ENCODE peak calls at places on chromosomes 13 and 19, in five cellular contexts. N is left lung, W is retinal pigment epithelial cell, Y is GM12865, G is tibial nerve. B is an unnamed sample.

GRCh38 chr19:3580156-3580955 is 4.9 kb upstream of the GIPC3 start:
- DNase-seq in N (no peak), W (peak), G (no peak), Y (no peak), B (no peak)

GRCh38 chr19:51158474-51159129 is 16.5 kb downstream of the SIGLEC7 start:
- DNase-seq in G (peak), Y (peak), N (peak), W (no peak), B (no peak)

GRCh38 chr13:34156841-34157365 is 339.0 kb downstream of the RFC3 start:
- DNase-seq in Y (peak), G (peak), N (peak), W (peak), B (peak)

GRCh38 chr13:88627071-88627470 is 955.9 kb downstream of the SLITRK5 start:
- DNase-seq in N (no peak), Y (no peak), W (no peak), G (no peak), B (no peak)

GRCh38 chr13:25906211-25906661 is 145.6 kb downstream of the SHISA2 start:
- DNase-seq in N (no peak), Y (no peak), G (no peak), W (no peak), B (peak)

GRCh38 chr13:106619688-106620555 is 52.0 kb upstream of the ARGLU1 start:
- DNase-seq in G (peak), W (peak), Y (peak), N (no peak), B (peak)

GRCh38 chr19:13977803-13978202 is 25.5 kb downstream of the DCAF15 start:
- DNase-seq in N (peak), W (no peak), Y (no peak), G (no peak), B (no peak)

GRCh38 chr19:33678796-33679195 is 57.0 kb downstream of the CHST8 start:
- DNase-seq in N (no peak), W (no peak), Y (no peak), G (no peak), B (no peak)

GRCh38 chr19:18629166-18630088 is 7.4 kb upstream of the KLHL26 start:
- DNase-seq in Y (no peak), N (no peak), G (peak), W (no peak), B (no peak)

GRCh38 chr19:45467115-45467455 is 711 bp upstream of the FOSB start:
- DNase-seq in G (no peak), Y (no peak), N (no peak), W (no peak), B (no peak)

GRCh38 chr13:44273991-44274810 is 99.4 kb upstream of the SERP2 start:
- DNase-seq in N (no peak), Y (peak), W (no peak), G (no peak), B (peak)

GRCh38 chr19:28569132-28570114 is 643.5 kb downstream of the UQCRFS1 start:
- DNase-seq in G (no peak), N (no peak), W (no peak), Y (no peak), B (no peak)

GRCh38 chr13:91372813-91373420 is 25.4 kb downstream of the MIR17HG start:
- DNase-seq in Y (no peak), G (no peak), N (no peak), W (no peak), B (no peak)

GRCh38 chr13:77383097-77383496 is 56.2 kb upstream of the MYCBP2 start:
- DNase-seq in Y (no peak), G (no peak), W (no peak), N (no peak), B (no peak)

GRCh38 chr19:50203281-50204080 is at the start of gene MYH14:
- DNase-seq in Y (no peak), G (peak), W (peak), N (peak), B (no peak)

GRCh38 chr19:48350856-48351255 is 12.9 kb downstream of the TMEM143 start:
- DNase-seq in Y (no peak), G (no peak), N (no peak), W (no peak), B (no peak)

GRCh38 chr19:34184880-34185491 is 12.7 kb downstream of the LSM14A start:
- DNase-seq in W (no peak), Y (peak), N (no peak), G (no peak), B (no peak)

GRCh38 chr19:313988-314815 is 23.0 kb upstream of the PLPP2 start:
- DNase-seq in Y (no peak), W (no peak), N (peak), G (no peak), B (no peak)

GRCh38 chr13:102878491-102878890 is 32.7 kb downstream of the ERCC5 start:
- DNase-seq in N (no peak), W (peak), G (no peak), Y (no peak), B (no peak)

GRCh38 chr13:106500450-106500849 is 35.0 kb downstream of the EFNB2 start:
- DNase-seq in W (no peak), Y (no peak), N (no peak), G (no peak), B (no peak)

GRCh38 chr19:16000024-16000687 is 51.3 kb downstream of the OR10H4 start:
- DNase-seq in G (no peak), W (no peak), Y (peak), N (no peak), B (no peak)

DNA sequence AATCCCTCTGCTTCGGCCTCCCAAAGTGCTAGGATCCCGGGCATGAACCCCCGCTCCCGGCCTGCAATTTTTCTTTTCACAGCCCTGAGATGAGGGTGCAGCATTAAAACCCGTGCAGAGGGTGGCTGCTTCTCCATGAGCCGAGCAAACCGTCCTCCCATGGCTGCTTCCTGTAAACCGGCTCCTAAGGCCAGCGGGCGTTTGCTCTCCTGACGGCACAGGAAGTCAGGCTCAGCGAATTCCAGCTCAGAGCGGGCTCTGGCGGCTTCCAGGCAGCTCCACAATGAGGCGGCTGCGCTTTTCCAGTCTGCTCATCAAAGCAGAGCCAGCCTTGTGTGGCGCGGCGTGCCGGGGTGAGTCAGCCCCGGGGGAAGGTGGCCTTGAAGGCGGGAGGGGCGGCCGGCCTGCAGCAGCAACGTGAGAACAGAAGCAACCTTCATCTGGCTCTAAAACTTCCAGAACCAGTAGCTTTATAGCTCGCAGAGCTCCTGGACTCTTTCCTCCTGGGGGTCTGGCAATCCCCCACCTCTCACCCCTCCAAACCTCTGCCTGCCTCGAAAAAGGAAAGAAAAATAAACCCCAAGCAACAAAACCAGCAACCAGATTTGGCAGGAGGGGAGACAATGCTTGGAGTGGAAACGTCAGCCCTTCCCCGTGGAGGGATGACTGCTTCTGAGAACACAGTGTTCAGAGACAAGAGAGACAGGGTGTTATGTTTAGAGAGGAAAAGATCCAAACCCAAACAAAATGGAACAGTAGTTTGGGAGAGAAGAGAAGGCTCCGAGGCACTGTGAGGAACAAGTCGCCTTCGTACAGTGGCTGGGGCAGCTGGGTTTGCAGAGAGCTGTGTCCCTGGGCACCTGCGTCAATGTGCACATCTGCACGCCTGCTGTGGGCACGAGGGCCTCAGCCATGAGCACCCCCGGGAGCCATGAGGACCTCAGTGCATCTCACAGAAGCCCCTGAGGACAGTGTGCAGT is 67.8 kb downstream of the GADD45B start:
- DNase-seq in Y (peak), G (peak), N (peak), W (peak), B (peak)
- H3K4me3 ChIP-seq in Y (peak), G (peak), N (no peak), W (no peak), B (peak)

GRCh38 chr13:39452412-39452811 is 150.6 kb downstream of the LHFPL6 start:
- DNase-seq in N (no peak), W (no peak), G (no peak), Y (no peak), B (no peak)

GRCh38 chr13:39448831-39449230 is 154.2 kb downstream of the LHFPL6 start:
- DNase-seq in W (peak), G (no peak), Y (no peak), N (no peak), B (no peak)

GRCh38 chr13:39451860-39452301 is 151.1 kb downstream of the LHFPL6 start:
- DNase-seq in N (no peak), W (peak), Y (peak), G (peak), B (peak)

GRCh38 chr13:39451301-39451700 is 151.7 kb downstream of the LHFPL6 start:
- DNase-seq in N (no peak), W (peak), Y (no peak), G (peak), B (peak)

GRCh38 chr13:39450176-39450575 is 152.8 kb downstream of the LHFPL6 start:
- DNase-seq in Y (no peak), N (no peak), G (no peak), W (no peak), B (no peak)
- TF ChIP-seq CTCF in Y (no peak), N (no peak), G (no peak), W (no peak), B (no peak)

GRCh38 chr13:109729031-109729870 is 57.1 kb downstream of the IRS2 start:
- DNase-seq in G (no peak), N (no peak), W (peak), Y (no peak), B (no peak)
- H3K4me3 ChIP-seq in G (no peak), N (no peak), W (peak), Y (no peak), B (no peak)

DNA sequence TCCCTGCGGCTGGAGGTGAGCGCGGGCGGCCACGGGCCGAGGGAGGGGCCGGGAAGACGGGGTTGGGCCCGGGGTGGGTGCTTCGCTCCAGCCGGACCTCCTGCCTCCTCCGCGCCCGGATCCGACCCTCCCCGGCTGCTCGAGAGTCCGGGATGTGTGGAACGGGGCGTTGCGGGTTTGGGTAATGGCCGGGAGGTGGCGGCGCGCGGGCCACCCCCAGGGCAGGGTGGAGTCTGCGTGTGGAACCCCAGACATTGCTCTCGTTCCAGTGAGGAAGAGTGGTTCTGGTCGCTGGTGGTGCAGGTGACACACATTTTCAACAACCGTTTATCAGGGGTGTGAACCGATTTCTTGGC is 38.8 kb downstream of the ARHGEF7 start:
- DNase-seq in G (peak), W (peak), Y (no peak), N (no peak), B (no peak)
- TF ChIP-seq CTCF in G (peak), W (peak), Y (peak), N (peak), B (peak)

GRCh38 chr13:30907167-30907761 is 1.2 kb downstream of the MEDAG start:
- DNase-seq in G (no peak), W (no peak), N (no peak), Y (no peak), B (no peak)

GRCh38 chr13:30904043-30904442 is 2.0 kb upstream of the MEDAG start:
- DNase-seq in W (no peak), G (no peak), N (no peak), Y (no peak), B (no peak)

GRCh38 chr13:30905932-30906383 is at the start of gene MEDAG:
- DNase-seq in W (no peak), G (peak), N (peak), Y (no peak), B (no peak)

GRCh38 chr13:30908416-30908980 is 2.4 kb downstream of the MEDAG start:
- DNase-seq in G (peak), W (no peak), N (no peak), Y (no peak), B (no peak)

GRCh38 chr13:30906411-30906990 is 430 bp downstream of the MEDAG start:
- DNase-seq in N (peak), W (no peak), G (no peak), Y (no peak), B (no peak)
- H3K4me3 ChIP-seq in N (peak), W (peak), G (peak), Y (no peak), B (no peak)

DNA sequence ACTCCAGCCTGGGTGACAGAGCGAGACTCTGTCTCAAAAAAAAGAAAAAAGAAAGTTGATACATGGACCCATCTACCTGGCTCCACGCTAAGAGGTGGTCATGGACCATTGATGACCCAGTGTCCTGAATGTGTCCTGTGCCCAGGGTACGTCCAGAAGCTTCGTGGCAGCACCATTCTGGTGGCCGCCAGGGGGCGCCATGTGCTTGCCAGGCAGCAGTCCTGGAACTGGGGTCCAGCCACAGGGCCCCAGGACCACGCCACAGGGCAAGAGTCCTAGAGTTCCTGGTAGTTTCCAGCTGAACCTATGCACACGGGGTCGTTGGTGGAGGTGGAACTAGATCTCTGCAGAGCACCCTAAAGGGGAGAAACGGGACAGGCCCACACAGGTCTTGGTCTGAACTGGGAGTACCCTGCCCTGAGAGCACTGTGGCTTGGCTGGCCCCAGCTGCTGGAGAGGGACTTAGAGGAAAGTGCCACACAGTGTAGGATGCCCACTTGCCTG is 19.9 kb upstream of the FBXO27 start:
- DNase-seq in Y (peak), G (peak), W (no peak), N (peak), B (peak)
- TF ChIP-seq CTCF in Y (peak), G (peak), W (peak), N (peak), B (peak)

DNA sequence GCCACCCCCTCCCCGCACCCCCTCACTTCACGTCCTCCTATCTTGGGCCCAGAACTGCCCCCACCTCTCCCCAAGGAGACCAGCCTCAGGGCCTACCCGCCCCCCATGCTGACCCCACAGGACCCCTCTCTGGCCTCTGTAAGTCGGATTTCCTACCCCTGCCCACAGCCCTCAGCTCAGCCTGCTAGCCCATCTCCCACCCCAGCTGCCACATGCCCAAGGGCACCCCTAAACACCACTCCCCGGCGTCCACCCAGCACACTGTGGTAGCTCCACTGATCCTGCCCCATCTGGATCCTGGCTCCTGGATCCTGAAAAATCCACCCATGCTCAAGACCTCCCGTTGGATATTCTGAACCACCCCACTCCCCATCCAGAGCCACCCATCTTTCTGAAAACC is 805 bp downstream of the EVI5L start:
- DNase-seq in G (no peak), Y (no peak), N (no peak), W (no peak), B (no peak)
- H3K4me3 ChIP-seq in G (peak), Y (peak), N (peak), W (peak), B (peak)

DNA sequence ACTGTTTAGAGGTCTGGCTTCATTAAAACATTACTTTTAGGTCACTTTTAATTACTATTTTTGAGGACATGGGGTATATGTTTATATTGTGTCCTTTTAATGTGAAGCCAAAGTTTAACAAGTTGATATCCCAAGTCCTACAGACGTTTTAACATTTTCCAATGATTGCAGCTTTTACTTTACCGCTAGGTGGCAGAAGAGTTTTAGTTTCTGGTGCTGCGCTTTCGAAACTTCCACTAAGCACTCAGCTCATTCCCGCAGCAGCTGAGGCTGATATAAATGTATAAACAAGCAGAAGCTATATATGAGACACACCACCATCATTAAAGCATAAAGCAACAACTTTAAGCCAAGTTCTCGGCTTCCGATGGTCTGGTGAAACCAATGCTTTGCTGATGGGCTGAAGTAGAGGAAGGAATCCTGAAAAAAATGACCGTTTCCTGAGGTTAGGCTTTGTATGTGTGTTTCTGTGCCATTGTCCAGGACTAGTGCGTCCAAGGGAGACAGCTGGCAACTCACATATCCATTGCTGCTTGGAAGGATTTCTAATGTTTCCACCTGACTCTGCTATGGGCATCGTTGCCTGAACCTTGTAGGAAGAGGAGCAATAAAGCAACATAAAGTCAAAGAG is 753.9 kb downstream of the OLFM4 start:
- DNase-seq in N (no peak), G (peak), Y (peak), W (peak), B (no peak)
- TF ChIP-seq CTCF in N (peak), G (peak), Y (peak), W (peak), B (peak)

DNA sequence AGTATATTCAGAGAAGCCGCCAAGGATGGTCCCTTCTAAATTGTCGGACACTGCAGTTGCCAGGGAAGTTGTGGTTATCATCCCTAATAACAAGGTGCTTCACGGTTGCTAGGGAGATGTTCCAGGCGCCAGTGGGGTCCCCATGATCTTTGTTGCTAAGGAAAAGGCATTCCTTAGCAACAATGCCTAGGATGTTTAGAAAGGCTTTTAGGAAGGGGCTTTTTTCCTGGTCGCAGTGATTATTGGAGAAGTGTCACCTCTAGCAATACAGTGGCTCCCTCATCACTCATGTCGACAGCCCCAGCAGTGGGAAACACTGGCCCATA is 6.3 kb upstream of the TMC4 start:
- DNase-seq in Y (no peak), G (no peak), W (no peak), N (no peak), B (no peak)
- H3K4me3 ChIP-seq in Y (no peak), G (no peak), W (no peak), N (no peak), B (no peak)

DNA sequence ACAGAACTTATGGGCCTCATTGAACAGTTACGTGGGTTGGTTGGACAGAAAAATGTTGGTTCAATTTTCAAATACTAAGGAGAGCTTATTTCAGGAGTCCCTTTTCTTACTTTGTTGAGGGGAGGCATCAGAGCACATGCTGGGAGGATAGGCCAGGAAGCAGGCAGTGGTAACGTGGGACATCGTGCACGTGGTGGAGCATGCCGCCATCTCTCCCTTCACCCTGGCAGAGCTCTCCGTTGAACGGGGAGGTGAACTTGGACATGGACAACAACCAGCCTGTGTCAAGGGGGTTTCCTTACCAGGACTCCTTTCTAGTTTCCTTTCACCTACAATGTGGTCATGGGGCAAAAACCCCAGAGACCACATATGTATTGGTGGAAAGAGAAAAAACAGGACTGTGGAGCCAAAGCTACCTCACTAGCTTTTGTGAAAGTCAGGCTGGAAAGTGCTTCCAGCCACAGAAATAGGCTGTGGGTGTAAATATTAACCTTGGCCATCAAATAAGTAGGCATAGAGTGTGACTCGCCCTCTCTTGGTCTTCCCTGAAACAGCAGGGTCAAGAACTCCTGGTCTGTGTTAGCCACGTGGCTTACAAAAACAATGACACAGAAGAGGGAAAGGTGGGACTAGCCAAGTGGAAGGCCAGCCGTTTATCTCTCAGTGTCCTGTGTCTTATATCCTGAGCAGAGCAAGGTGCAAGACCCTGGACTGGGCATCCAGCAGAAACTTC is 14.4 kb downstream of the MICOS13 start:
- DNase-seq in N (no peak), W (no peak), G (no peak), Y (peak), B (no peak)
- TF ChIP-seq CTCF in N (no peak), W (peak), G (no peak), Y (no peak), B (peak)